ENCODE peak calls at places on chromosomes 3 and 15, in eight cellular contexts. D is HFF-Myc, A is SK-N-SH, K is dorsolateral prefrontal cortex, Z is cardiac muscle cell, V is GM12865, O is fibroblast of lung, E is brain microvascular endothelial cell. W is an unnamed sample.

GRCh38 chr3:71910107-71910506 is 125.2 kb upstream of the PROK2 start:
- DNase-seq in A (no peak), Z (no peak), K (no peak), O (peak; percentile 14), D (no peak), E (no peak), V (no peak), W (no peak)

GRCh38 chr3:45795882-45796765 is at the start of gene SLC6A20:
- DNase-seq in D (no peak), O (no peak), Z (peak; percentile 16), V (no peak), K (no peak), E (no peak), A (peak; percentile 76), W (no peak)

GRCh38 chr3:47850062-47850802 is 47.3 kb downstream of the DHX30 start:
- DNase-seq in E (peak; percentile 26), O (peak; percentile 55), Z (no peak), V (peak; percentile 37), A (peak; percentile 61), K (no peak), D (no peak), W (no peak)

GRCh38 chr3:105033081-105033480 is 333.6 kb upstream of the ALCAM start:
- DNase-seq in K (no peak), D (no peak), O (no peak), Z (no peak), V (no peak), E (no peak), A (no peak), W (no peak)

GRCh38 chr3:138642226-138642926 is 33.8 kb downstream of the FAIM start:
- DNase-seq in A (no peak), V (no peak), O (no peak), Z (no peak), D (no peak), K (no peak), E (no peak), W (no peak)

GRCh38 chr15:63461230-63461629 is 43.2 kb upstream of the USP3 start:
- DNase-seq in O (no peak), E (no peak), A (no peak), D (no peak), V (no peak), K (no peak), Z (peak; percentile 51), W (no peak)

GRCh38 chr15:22887157-22887951 is 48.9 kb downstream of the NIPA2 start:
- DNase-seq in V (no peak), E (peak; percentile 91), K (no peak), D (peak; percentile 75), Z (no peak), O (peak; percentile 83), A (no peak), W (peak; percentile 23)

GRCh38 chr3:149343951-149344350 is 10.5 kb upstream of the TM4SF18 start:
- DNase-seq in E (no peak), A (peak; percentile 10), O (no peak), V (peak; percentile 12), Z (no peak), K (no peak), D (no peak), W (no peak)

GRCh38 chr3:100525753-100526612 is 33.6 kb downstream of the TMEM45A start:
- DNase-seq in E (peak; percentile 81), Z (peak; percentile 21), K (no peak), V (no peak), D (peak; percentile 84), A (peak; percentile 60), O (peak; percentile 32), W (peak; percentile 90)

GRCh38 chr3:100522125-100522524 is 29.7 kb downstream of the TMEM45A start:
- DNase-seq in A (no peak), E (no peak), D (no peak), Z (no peak), V (no peak), K (no peak), O (no peak), W (no peak)

GRCh38 chr3:100521439-100521845 is 29.0 kb downstream of the TMEM45A start:
- DNase-seq in K (no peak), A (no peak), Z (no peak), D (no peak), O (no peak), E (no peak), V (peak; percentile 9), W (no peak)

GRCh38 chr3:100526613-100527346 is 34.4 kb downstream of the TMEM45A start:
- DNase-seq in Z (no peak), O (peak; percentile 20), V (no peak), K (no peak), A (no peak), E (no peak), D (no peak), W (no peak)

GRCh38 chr3:100523050-100523760 is 30.8 kb downstream of the TMEM45A start:
- DNase-seq in E (no peak), Z (no peak), D (no peak), V (no peak), O (no peak), K (no peak), A (no peak), W (no peak)
- H3K4me3 ChIP-seq in E (no peak overlapping the region), Z (no peak overlapping the region), D (no peak overlapping the region), V (no peak overlapping the region), O (no peak overlapping the region), K (no peak overlapping the region), A (no peak overlapping the region), W (no peak overlapping the region)

GRCh38 chr15:33278816-33279612 is 31.8 kb upstream of the RYR3 start:
- DNase-seq in E (peak; percentile 96), Z (no peak), K (no peak), D (peak; percentile 84), A (no peak), V (no peak), O (peak; percentile 88), W (peak; percentile 52)
- TF ChIP-seq CTCF in E (peak; percentile 55), Z (no peak), K (no peak), D (peak; percentile 15), A (peak; percentile 31), V (no peak), O (peak; percentile 44), W (peak; percentile 27)

GRCh38 chr15:35142578-35142977 is 57.5 kb upstream of the NANOGP8 start:
- DNase-seq in D (no peak), O (peak; percentile 26), Z (no peak), E (no peak), A (no peak), V (no peak), K (no peak), W (no peak)

GRCh38 chr15:35136552-35136951 is 51.5 kb upstream of the NANOGP8 start:
- DNase-seq in E (no peak), O (no peak), V (peak; percentile 94), D (no peak), Z (no peak), A (no peak), K (no peak), W (no peak)

GRCh38 chr15:35139822-35140221 is 54.7 kb upstream of the NANOGP8 start:
- DNase-seq in A (no peak), O (no peak), E (no peak), K (no peak), Z (no peak), D (no peak), V (no peak), W (no peak)

GRCh38 chr15:35137175-35137574 is 52.1 kb upstream of the NANOGP8 start:
- DNase-seq in E (no peak), K (no peak), D (no peak), V (no peak), A (no peak), Z (no peak), O (no peak), W (no peak)

GRCh38 chr15:35141743-35142356 is 56.8 kb upstream of the NANOGP8 start:
- DNase-seq in A (no peak), V (peak; percentile 7), O (peak; percentile 98), Z (peak; percentile 13), E (peak; percentile 17), D (peak; percentile 44), K (no peak), W (peak; percentile 90)
- H3K4me3 ChIP-seq in A (no peak overlapping the region), V (no peak overlapping the region), O (no peak overlapping the region), Z (no peak overlapping the region), E (no peak overlapping the region), D (no peak overlapping the region), K (no peak overlapping the region), W (no peak overlapping the region)

GRCh38 chr15:66046751-66047150 is 177.5 kb downstream of the RAB11A start:
- DNase-seq in Z (no peak), A (peak; percentile 40), O (no peak), K (no peak), D (no peak), V (peak; percentile 8), E (no peak), W (no peak)
- TF ChIP-seq CTCF in Z (no peak), A (no peak), O (no peak), K (no peak), D (no peak), V (peak; percentile 5), E (no peak), W (no peak)

GRCh38 chr3:98733778-98734281 is 29.3 kb upstream of the ST3GAL6 start:
- DNase-seq in D (no peak), K (peak; percentile 12), Z (peak; percentile 32), V (peak; percentile 68), E (peak; percentile 29), O (no peak), A (peak; percentile 38), W (no peak)
- H3K4me3 ChIP-seq in D (no peak overlapping the region), K (peak overlapping the region; percentile 80), Z (peak overlapping the region; percentile 76), V (peak overlapping the region; percentile 73), E (peak overlapping the region; percentile 88), O (peak overlapping the region; percentile 71), A (peak overlapping the region; percentile 84), W (peak overlapping the region; percentile 68)

GRCh38 chr3:182909318-182910040 is 70.9 kb downstream of the DCUN1D1 start:
- DNase-seq in Z (peak; percentile 13), V (no peak), K (no peak), E (no peak), O (peak; percentile 39), A (peak; percentile 33), D (no peak), W (no peak)
- TF ChIP-seq CTCF in Z (peak; percentile 56), V (peak; percentile 35), K (peak; percentile 67), E (peak; percentile 50), O (peak; percentile 54), A (peak; percentile 71), D (peak; percentile 42), W (peak; percentile 24)

GRCh38 chr15:48641416-48641815 is 4.1 kb downstream of the FBN1 start:
- DNase-seq in A (peak; percentile 42), Z (no peak), D (no peak), E (no peak), O (peak; percentile 58), K (no peak), V (peak; percentile 63), W (no peak)

GRCh38 chr15:48637639-48638038 is 7.9 kb downstream of the FBN1 start:
- DNase-seq in V (no peak), E (no peak), K (no peak), A (no peak), D (no peak), Z (no peak), O (no peak), W (no peak)

GRCh38 chr15:48642795-48643194 is 2.7 kb downstream of the FBN1 start:
- DNase-seq in V (peak; percentile 37), E (no peak), Z (no peak), K (no peak), D (no peak), A (no peak), O (peak; percentile 44), W (no peak)

GRCh38 chr15:48636511-48636910 is 9.0 kb downstream of the FBN1 start:
- DNase-seq in A (no peak), K (no peak), O (no peak), D (no peak), E (peak; percentile 85), Z (no peak), V (no peak), W (no peak)

GRCh38 chr15:48638966-48639365 is 6.5 kb downstream of the FBN1 start:
- DNase-seq in E (no peak), Z (no peak), K (no peak), D (no peak), A (no peak), O (no peak), V (no peak), W (no peak)
- H3K4me3 ChIP-seq in E (no peak overlapping the region), Z (no peak overlapping the region), K (no peak overlapping the region), D (no peak overlapping the region), A (no peak overlapping the region), O (no peak overlapping the region), V (no peak overlapping the region), W (no peak overlapping the region)